ENCODE peak calls at places on chromosomes 16 and 17, in eight cellular contexts. One of them, this sample, is unnamed.

GRCh38 chr16:57497121-57497520 is 10.8 kb upstream of the DOK4 start:
- DNase-seq in CD4-positive, alpha-beta T cell: no peak
- DNase-seq in stomach: no peak
- DNase-seq in astrocyte of the spinal cord: no peak
- DNase-seq in stimulated activated CD8-positive, alpha-beta memory T cell treated with anti-CD3 and anti-CD28 coated beads, Interleukin-4, amount 100 ng/mL, for 24 hours: no peak
- DNase-seq in activated B cell treated with CpG ODN at 0.5 μM for 24 hours: no peak
- DNase-seq in activated T-cell treated with anti-CD3 and anti-CD28 coated beads for 1 hour: no peak
- DNase-seq in psoas muscle: no peak
- DNase-seq in this sample: no peak

GRCh38 chr16:84161011-84161410 is 15.9 kb downstream of the DNAAF1 start:
- DNase-seq in activated T-cell treated with anti-CD3 and anti-CD28 coated beads for 1 hour: no peak
- DNase-seq in stimulated activated CD8-positive, alpha-beta memory T cell treated with anti-CD3 and anti-CD28 coated beads, Interleukin-4, amount 100 ng/mL, for 24 hours: no peak
- DNase-seq in stomach: no peak
- DNase-seq in psoas muscle: no peak
- DNase-seq in CD4-positive, alpha-beta T cell: no peak
- DNase-seq in activated B cell treated with CpG ODN at 0.5 μM for 24 hours: no peak
- DNase-seq in astrocyte of the spinal cord: no peak
- DNase-seq in this sample: no peak

GRCh38 chr16:24178496-24178895 is 77.6 kb upstream of the CACNG3 start:
- DNase-seq in astrocyte of the spinal cord: no peak
- DNase-seq in stimulated activated CD8-positive, alpha-beta memory T cell treated with anti-CD3 and anti-CD28 coated beads, Interleukin-4, amount 100 ng/mL, for 24 hours: no peak
- DNase-seq in activated B cell treated with CpG ODN at 0.5 μM for 24 hours: no peak
- DNase-seq in CD4-positive, alpha-beta T cell: no peak
- DNase-seq in stomach: no peak
- DNase-seq in psoas muscle: no peak
- DNase-seq in activated T-cell treated with anti-CD3 and anti-CD28 coated beads for 1 hour: no peak
- DNase-seq in this sample: no peak

GRCh38 chr17:57749701-57750100 is 4.6 kb upstream of the CCDC182 start:
- DNase-seq in stomach: no peak
- DNase-seq in astrocyte of the spinal cord: no peak
- DNase-seq in activated T-cell treated with anti-CD3 and anti-CD28 coated beads for 1 hour: no peak
- DNase-seq in activated B cell treated with CpG ODN at 0.5 μM for 24 hours: no peak
- DNase-seq in psoas muscle: no peak
- DNase-seq in stimulated activated CD8-positive, alpha-beta memory T cell treated with anti-CD3 and anti-CD28 coated beads, Interleukin-4, amount 100 ng/mL, for 24 hours: no peak
- DNase-seq in CD4-positive, alpha-beta T cell: no peak
- DNase-seq in this sample: no peak

GRCh38 chr17:69870091-69870530 is 204.9 kb upstream of the KCNJ16 start:
- DNase-seq in psoas muscle: no peak
- DNase-seq in stomach: no peak
- DNase-seq in stimulated activated CD8-positive, alpha-beta memory T cell treated with anti-CD3 and anti-CD28 coated beads, Interleukin-4, amount 100 ng/mL, for 24 hours: no peak
- DNase-seq in activated B cell treated with CpG ODN at 0.5 μM for 24 hours: no peak
- DNase-seq in activated T-cell treated with anti-CD3 and anti-CD28 coated beads for 1 hour: no peak
- DNase-seq in CD4-positive, alpha-beta T cell: no peak
- DNase-seq in astrocyte of the spinal cord: peak
- DNase-seq in this sample: no peak

GRCh38 chr17:4944163-4944553 is 4.1 kb downstream of the RNF167 start:
- DNase-seq in psoas muscle: no peak
- DNase-seq in activated T-cell treated with anti-CD3 and anti-CD28 coated beads for 1 hour: no peak
- DNase-seq in stomach: no peak
- DNase-seq in astrocyte of the spinal cord: no peak
- DNase-seq in activated B cell treated with CpG ODN at 0.5 μM for 24 hours: no peak
- DNase-seq in CD4-positive, alpha-beta T cell: peak
- DNase-seq in stimulated activated CD8-positive, alpha-beta memory T cell treated with anti-CD3 and anti-CD28 coated beads, Interleukin-4, amount 100 ng/mL, for 24 hours: no peak
- DNase-seq in this sample: no peak

GRCh38 chr16:89199241-89200123 is 855 bp downstream of the SLC22A31 start:
- DNase-seq in stomach: no peak
- DNase-seq in activated B cell treated with CpG ODN at 0.5 μM for 24 hours: no peak
- DNase-seq in astrocyte of the spinal cord: no peak
- DNase-seq in activated T-cell treated with anti-CD3 and anti-CD28 coated beads for 1 hour: no peak
- DNase-seq in CD4-positive, alpha-beta T cell: no peak
- DNase-seq in stimulated activated CD8-positive, alpha-beta memory T cell treated with anti-CD3 and anti-CD28 coated beads, Interleukin-4, amount 100 ng/mL, for 24 hours: no peak
- DNase-seq in psoas muscle: no peak
- DNase-seq in this sample: no peak

GRCh38 chr17:55238931-55239297 is 25.8 kb upstream of the HLF start:
- DNase-seq in psoas muscle: no peak
- DNase-seq in activated B cell treated with CpG ODN at 0.5 μM for 24 hours: no peak
- DNase-seq in activated T-cell treated with anti-CD3 and anti-CD28 coated beads for 1 hour: no peak
- DNase-seq in stomach: no peak
- DNase-seq in CD4-positive, alpha-beta T cell: no peak
- DNase-seq in stimulated activated CD8-positive, alpha-beta memory T cell treated with anti-CD3 and anti-CD28 coated beads, Interleukin-4, amount 100 ng/mL, for 24 hours: no peak
- DNase-seq in astrocyte of the spinal cord: no peak
- DNase-seq in this sample: peak

GRCh38 chr17:45919136-45919535 is 24.8 kb downstream of the MAPT start:
- DNase-seq in CD4-positive, alpha-beta T cell: no peak
- DNase-seq in stomach: no peak
- DNase-seq in stimulated activated CD8-positive, alpha-beta memory T cell treated with anti-CD3 and anti-CD28 coated beads, Interleukin-4, amount 100 ng/mL, for 24 hours: no peak
- DNase-seq in activated T-cell treated with anti-CD3 and anti-CD28 coated beads for 1 hour: no peak
- DNase-seq in astrocyte of the spinal cord: no peak
- DNase-seq in activated B cell treated with CpG ODN at 0.5 μM for 24 hours: no peak
- DNase-seq in psoas muscle: no peak
- DNase-seq in this sample: no peak

GRCh38 chr16:88195911-88196465 is 186.8 kb upstream of the ZNF469 start:
- DNase-seq in astrocyte of the spinal cord: no peak
- DNase-seq in activated B cell treated with CpG ODN at 0.5 μM for 24 hours: no peak
- DNase-seq in activated T-cell treated with anti-CD3 and anti-CD28 coated beads for 1 hour: no peak
- DNase-seq in CD4-positive, alpha-beta T cell: no peak
- DNase-seq in stomach: no peak
- DNase-seq in psoas muscle: no peak
- DNase-seq in stimulated activated CD8-positive, alpha-beta memory T cell treated with anti-CD3 and anti-CD28 coated beads, Interleukin-4, amount 100 ng/mL, for 24 hours: no peak
- DNase-seq in this sample: no peak

GRCh38 chr16:84501077-84501735 is 3.3 kb downstream of the MEAK7 start:
- DNase-seq in activated B cell treated with CpG ODN at 0.5 μM for 24 hours: no peak
- DNase-seq in astrocyte of the spinal cord: peak
- DNase-seq in stimulated activated CD8-positive, alpha-beta memory T cell treated with anti-CD3 and anti-CD28 coated beads, Interleukin-4, amount 100 ng/mL, for 24 hours: no peak
- DNase-seq in stomach: no peak
- DNase-seq in psoas muscle: no peak
- DNase-seq in activated T-cell treated with anti-CD3 and anti-CD28 coated beads for 1 hour: no peak
- DNase-seq in CD4-positive, alpha-beta T cell: no peak
- DNase-seq in this sample: peak

This sample was measured in body of pancreas.